ENCODE peak calls at places on chromosomes 2 and 18, in nine cellular contexts. J is left ventricle myocardium inferior, F is lower lobe of right lung, N is endothelial cell, R is neural progenitor cell, C is WTC11, H is tibial artery, V is GM10248, B is heart right ventricle. K is an unnamed sample.

GRCh38 chr2:12597555-12597954 is 119.2 kb upstream of the TRIB2 start:
- DNase-seq in J (no peak), F (no peak), N (no peak), R (no peak), C (no peak), H (no peak), V (no peak), B (no peak), K (no peak)

GRCh38 chr2:52082646-52083045 is 1050.7 kb upstream of the NRXN1 start:
- DNase-seq in J (no peak), F (no peak), N (no peak), R (no peak), C (no peak), H (no peak), V (no peak), B (no peak), K (no peak)

GRCh38 chr2:45170191-45170975 is 161.1 kb upstream of the SIX2 start:
- DNase-seq in J (no peak), F (no peak), N (no peak), R (peak), C (no peak), H (no peak), V (no peak), B (no peak), K (no peak)

GRCh38 chr2:74092236-74092635 is 55.5 kb downstream of the BOLA3 start:
- DNase-seq in J (no peak), F (no peak), N (no peak), R (no peak), C (no peak), H (no peak), V (no peak), B (no peak), K (no peak)

GRCh38 chr2:124241-124880 is 78.1 kb upstream of the FAM110C start:
- DNase-seq in J (no peak), F (no peak), N (no peak), R (no peak), C (no peak), H (no peak), V (no peak), B (no peak), K (no peak)

GRCh38 chr2:180033993-180034894 is 27.1 kb upstream of the CWC22 start:
- DNase-seq in J (no peak), F (no peak), N (no peak), R (peak), C (peak), H (no peak), V (no peak), B (no peak), K (no peak)

GRCh38 chr2:79827881-79828280 is 315.0 kb downstream of the CTNNA2 start:
- DNase-seq in J (no peak), F (no peak), N (no peak), R (no peak), C (no peak), H (no peak), V (no peak), B (no peak), K (no peak)

GRCh38 chr2:96111823-96112500 is 4.4 kb downstream of the ADRA2B start:
- DNase-seq in J (peak), F (peak), N (no peak), R (no peak), C (peak), H (no peak), V (no peak), B (no peak), K (peak)

GRCh38 chr2:147996828-147997227 is 23.7 kb downstream of the ORC4 start:
- DNase-seq in J (no peak), F (no peak), N (no peak), R (no peak), C (no peak), H (no peak), V (no peak), B (no peak), K (no peak)

GRCh38 chr2:71067567-71068217 is 756 bp upstream of the NAGK start:
- DNase-seq in J (no peak), F (no peak), N (peak), R (no peak), C (peak), H (no peak), V (peak), B (no peak), K (no peak)

GRCh38 chr2:202018950-202019349 is 14.7 kb upstream of the FZD7 start:
- DNase-seq in J (no peak), F (no peak), N (peak), R (no peak), C (no peak), H (no peak), V (no peak), B (no peak), K (no peak)

GRCh38 chr2:166404831-166405568 is 29.3 kb upstream of the SCN9A start:
- DNase-seq in J (no peak), F (no peak), N (no peak), R (no peak), C (no peak), H (no peak), V (no peak), B (no peak), K (no peak)

GRCh38 chr2:102336502-102336945 is 19.1 kb upstream of the IL18R1 start:
- DNase-seq in J (no peak), F (no peak), N (no peak), R (no peak), C (no peak), H (no peak), V (no peak), B (peak), K (no peak)

GRCh38 chr2:164150601-164151000 is 414.8 kb upstream of the FIGN start:
- DNase-seq in J (no peak), F (no peak), N (no peak), R (no peak), C (no peak), H (no peak), V (no peak), B (no peak), K (no peak)

GRCh38 chr2:65566617-65567016 is 134.2 kb upstream of the SPRED2 start:
- DNase-seq in J (no peak), F (no peak), N (no peak), R (peak), C (no peak), H (no peak), V (no peak), B (no peak), K (no peak)

GRCh38 chr2:219527076-219527394 is 12.8 kb downstream of the ASIC4 start:
- DNase-seq in J (no peak), F (no peak), N (no peak), R (no peak), C (no peak), H (no peak), V (no peak), B (no peak), K (no peak)

GRCh38 chr2:219209818-219210571 is 3.4 kb downstream of the ZFAND2B start:
- DNase-seq in J (no peak), F (no peak), N (no peak), R (no peak), C (no peak), H (no peak), V (no peak), B (no peak), K (no peak)

GRCh38 chr2:104702451-104702850 is 151.5 kb upstream of the POU3F3 start:
- DNase-seq in J (no peak), F (no peak), N (no peak), R (peak), C (no peak), H (no peak), V (no peak), B (no peak), K (no peak)

GRCh38 chr18:32261003-32261402 is 71.2 kb downstream of the MEP1B start:
- DNase-seq in J (no peak), F (no peak), N (no peak), R (no peak), C (no peak), H (no peak), V (no peak), B (no peak), K (no peak)

GRCh38 chr2:190987116-190987515 is 26.9 kb downstream of the STAT1 start:
- DNase-seq in J (no peak), F (no peak), N (no peak), R (no peak), C (no peak), H (no peak), V (no peak), B (no peak), K (no peak)

GRCh38 chr2:148927010-148927409 is 52.0 kb downstream of the KIF5C start:
- DNase-seq in J (peak), F (peak), N (no peak), R (no peak), C (no peak), H (no peak), V (peak), B (no peak), K (peak)

GRCh38 chr2:38113999-38114708 is 38.2 kb upstream of the CYP1B1 start:
- DNase-seq in J (no peak), F (no peak), N (no peak), R (no peak), C (no peak), H (no peak), V (no peak), B (no peak), K (no peak)

GRCh38 chr18:51603551-51603950 is 406.1 kb upstream of the MEX3C start:
- DNase-seq in J (no peak), F (no peak), N (no peak), R (peak), C (no peak), H (no peak), V (no peak), B (no peak), K (no peak)

GRCh38 chr18:24006731-24007308 is 7.7 kb upstream of the TTC39C start:
- DNase-seq in J (no peak), F (no peak), N (no peak), R (no peak), C (no peak), H (no peak), V (no peak), B (no peak), K (no peak)

GRCh38 chr2:166173263-166173662 is 45.4 kb upstream of the SCN1A start:
- DNase-seq in J (no peak), F (no peak), N (no peak), R (no peak), C (no peak), H (no peak), V (no peak), B (no peak), K (no peak)

GRCh38 chr2:230935132-230935435 is 10.0 kb upstream of the GPR55 start:
- DNase-seq in J (no peak), F (no peak), N (no peak), R (peak), C (no peak), H (no peak), V (no peak), B (no peak), K (no peak)

GRCh38 chr2:96341641-96342040 is 6.1 kb downstream of the NCAPH start:
- DNase-seq in J (no peak), F (no peak), N (no peak), R (no peak), C (no peak), H (no peak), V (no peak), B (no peak), K (no peak)

GRCh38 chr2:222311978-222312738 is 13.4 kb upstream of the PAX3 start:
- DNase-seq in J (no peak), F (no peak), N (no peak), R (peak), C (no peak), H (no peak), V (no peak), B (no peak), K (no peak)

GRCh38 chr2:222318712-222319575 is 20.1 kb upstream of the PAX3 start:
- DNase-seq in J (peak), F (no peak), N (no peak), R (peak), C (peak), H (no peak), V (peak), B (no peak), K (no peak)

GRCh38 chr2:222318026-222318711 is 19.4 kb upstream of the PAX3 start:
- DNase-seq in J (peak), F (no peak), N (peak), R (peak), C (peak), H (no peak), V (peak), B (peak), K (no peak)

GRCh38 chr2:222313816-222314215 is 15.0 kb upstream of the PAX3 start:
- DNase-seq in J (no peak), F (no peak), N (no peak), R (no peak), C (no peak), H (no peak), V (no peak), B (no peak), K (no peak)

GRCh38 chr2:222315443-222316121 is 16.8 kb upstream of the PAX3 start:
- DNase-seq in J (no peak), F (no peak), N (no peak), R (no peak), C (no peak), H (no peak), V (no peak), B (no peak), K (no peak)
- TF ChIP-seq CTCF in J (no peak), F (no peak), N (peak), R (peak), C (peak), H (no peak), V (peak), B (no peak), K (peak)

GRCh38 chr2:135874966-135875365 is 1.3 kb downstream of the MCM6 start:
- DNase-seq in J (no peak), F (no peak), N (no peak), R (no peak), C (no peak), H (no peak), V (no peak), B (no peak), K (no peak)

GRCh38 chr2:135875491-135876065 is 665 bp downstream of the MCM6 start:
- DNase-seq in J (peak), F (peak), N (peak), R (peak), C (peak), H (peak), V (peak), B (peak), K (no peak)

GRCh38 chr2:135870571-135870970 is 5.7 kb downstream of the MCM6 start:
- DNase-seq in J (no peak), F (no peak), N (no peak), R (no peak), C (no peak), H (no peak), V (no peak), B (no peak), K (no peak)

GRCh38 chr2:135876066-135876711 is at the start of gene MCM6:
- DNase-seq in J (peak), F (peak), N (peak), R (peak), C (peak), H (peak), V (peak), B (peak), K (peak)
- TF ChIP-seq CTCF in J (peak), F (peak), N (no peak), R (peak), C (no peak), H (peak), V (no peak), B (no peak), K (no peak)

GRCh38 chr2:234745347-234745746 is 206.5 kb upstream of the SH3BP4 start:
- DNase-seq in J (no peak), F (no peak), N (no peak), R (no peak), C (no peak), H (no peak), V (no peak), B (no peak), K (no peak)
- TF ChIP-seq CTCF in J (no peak), F (no peak), N (peak), R (peak), C (peak), H (no peak), V (no peak), B (no peak), K (no peak)

DNA sequence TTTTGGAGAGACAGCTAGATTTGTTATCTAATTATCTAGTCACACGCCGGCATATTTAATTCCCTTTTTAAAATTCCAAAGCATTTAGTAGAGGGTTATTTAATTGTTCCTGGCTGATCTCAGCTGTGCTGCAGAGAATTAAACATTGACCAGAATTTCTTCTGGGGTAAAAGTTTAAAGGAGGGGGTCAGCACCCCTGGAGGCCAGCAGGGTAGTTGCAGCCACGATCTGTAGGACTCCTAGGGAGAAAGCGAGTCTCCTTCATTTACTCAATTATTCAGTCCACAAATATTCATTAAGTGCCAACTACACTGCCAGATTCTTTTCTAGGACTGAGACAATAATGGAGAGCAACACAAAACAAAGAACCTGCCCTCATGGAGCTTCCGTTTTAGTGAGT is 294.3 kb downstream of the RDH14 start:
- DNase-seq in J (no peak), F (no peak), N (no peak), R (no peak), C (no peak), H (no peak), V (no peak), B (no peak), K (no peak)
- TF ChIP-seq CTCF in J (no peak), F (no peak), N (peak), R (peak), C (peak), H (no peak), V (no peak), B (no peak), K (no peak)

GRCh38 chr2:112814278-112814677 is 22.3 kb downstream of the IL1B start:
- DNase-seq in J (no peak), F (no peak), N (no peak), R (peak), C (peak), H (no peak), V (no peak), B (no peak), K (no peak)
- TF ChIP-seq CTCF in J (no peak), F (no peak), N (no peak), R (no peak), C (no peak), H (no peak), V (no peak), B (no peak), K (no peak)

DNA sequence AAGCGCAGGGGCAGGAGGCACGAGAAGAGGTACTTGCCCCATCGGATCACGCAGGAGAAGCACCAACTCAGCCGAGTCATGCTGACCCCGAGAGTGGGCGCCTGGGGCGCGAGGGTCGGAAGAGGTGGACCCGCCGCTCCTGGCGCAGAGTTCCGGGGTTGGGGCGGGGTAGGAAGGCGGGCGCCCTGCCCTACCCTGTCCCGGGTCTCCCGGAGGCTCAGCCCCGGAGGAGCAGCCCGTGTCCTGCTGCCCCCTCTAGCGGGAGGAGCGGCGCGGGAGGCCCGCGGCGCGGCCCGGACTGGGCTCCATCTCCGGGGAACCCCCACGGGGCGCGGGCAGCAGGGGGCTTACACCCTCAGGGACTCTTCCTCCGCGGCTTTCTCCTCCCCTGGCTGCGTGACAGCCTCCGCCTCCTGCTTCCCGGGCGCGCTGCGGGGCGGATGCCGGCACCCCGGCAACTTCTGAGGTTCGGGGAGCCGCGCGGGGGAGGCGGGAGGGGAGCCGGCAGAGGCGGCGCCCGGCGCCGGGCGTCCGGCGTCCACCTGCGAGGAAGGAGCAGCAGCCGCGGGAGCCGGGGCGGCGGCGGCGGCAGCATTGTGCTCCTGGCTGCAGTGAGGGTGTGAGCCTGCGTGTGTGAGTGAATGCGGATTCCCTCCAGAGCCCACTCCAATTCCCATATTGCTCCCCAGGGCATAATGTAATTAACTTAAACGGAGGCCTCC is 7.5 kb upstream of the TNS1 start:
- DNase-seq in J (peak), F (peak), N (peak), R (peak), C (no peak), H (peak), V (peak), B (no peak), K (no peak)
- TF ChIP-seq CTCF in J (peak), F (peak), N (no peak), R (peak), C (no peak), H (peak), V (peak), B (peak), K (peak)

DNA sequence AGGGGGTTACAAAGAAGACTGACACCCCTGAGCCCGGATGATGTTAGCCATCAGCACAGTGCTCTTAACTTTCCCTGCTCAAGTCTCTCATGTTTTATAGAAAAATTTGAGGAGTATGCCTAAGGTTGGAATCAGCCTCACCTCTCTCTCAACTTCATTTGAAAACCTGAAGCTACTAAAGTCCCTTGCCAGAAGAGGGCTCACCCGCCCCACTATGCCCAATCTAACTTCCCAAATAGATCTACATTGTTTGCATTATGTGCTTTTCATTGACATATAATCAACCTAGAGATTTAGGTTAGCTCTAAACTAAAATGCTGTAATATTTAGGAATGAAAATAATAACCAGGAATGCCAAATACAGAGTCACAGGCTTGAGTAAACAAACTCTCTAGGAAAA is 305.4 kb downstream of the NCKAP5 start:
- DNase-seq in J (no peak), F (no peak), N (no peak), R (peak), C (no peak), H (no peak), V (no peak), B (no peak), K (no peak)
- TF ChIP-seq CTCF in J (peak), F (no peak), N (no peak), R (peak), C (no peak), H (no peak), V (no peak), B (no peak), K (no peak)

GRCh38 chr2:236308855-236309668 is 44.9 kb upstream of the ASB18 start:
- DNase-seq in J (no peak), F (no peak), N (no peak), R (no peak), C (no peak), H (no peak), V (no peak), B (no peak), K (no peak)
- TF ChIP-seq CTCF in J (no peak), F (no peak), N (no peak), R (no peak), C (no peak), H (no peak), V (no peak), B (no peak), K (no peak)

GRCh38 chr2:227155395-227155794 is 8.6 kb downstream of the COL4A4 start:
- DNase-seq in J (no peak), F (no peak), N (no peak), R (no peak), C (no peak), H (no peak), V (no peak), B (no peak), K (no peak)
- TF ChIP-seq CTCF in J (peak), F (no peak), N (no peak), R (no peak), C (no peak), H (no peak), V (no peak), B (no peak), K (no peak)

K was measured in CD14-positive monocyte.